ENCODE peak calls at places on chromosomes 12 and 14, in five cellular contexts. K is AG04449, D is AG10803, S is cardiac fibroblast, L is mammary epithelial cell. Q is an unnamed sample.

GRCh38 chr14:64725879-64726584 is 21.8 kb downstream of the PLEKHG3 start:
- DNase-seq in K (no peak), D (no peak), S (no peak), L (no peak), Q (no peak)

GRCh38 chr14:45893127-45893526 is 640.1 kb upstream of the MIS18BP1 start:
- DNase-seq in K (no peak), D (no peak), S (no peak), L (no peak), Q (no peak)

GRCh38 chr14:103542545-103543088 is 13.6 kb downstream of the TRMT61A start:
- DNase-seq in K (no peak), D (no peak), S (no peak), L (no peak), Q (no peak)

GRCh38 chr12:124976999-124977398 is 11.9 kb downstream of the DHX37 start:
- DNase-seq in K (no peak), D (no peak), S (no peak), L (no peak), Q (no peak)

GRCh38 chr14:61140872-61141271 is 140.3 kb downstream of the TMEM30B start:
- DNase-seq in K (no peak), D (peak), S (peak), L (peak), Q (peak)

GRCh38 chr12:32681272-32681671 is 2.2 kb downstream of the DNM1L start:
- DNase-seq in K (no peak), D (no peak), S (no peak), L (no peak), Q (no peak)

GRCh38 chr14:103247169-103247606 is 86.8 kb upstream of the EIF5 start:
- DNase-seq in K (no peak), D (no peak), S (peak), L (no peak), Q (no peak)

GRCh38 chr14:95389471-95390011 is 69.8 kb upstream of the CLMN start:
- DNase-seq in K (no peak), D (no peak), S (peak), L (peak), Q (no peak)

GRCh38 chr14:50023671-50024490 is 92.5 kb downstream of the VCPKMT start:
- DNase-seq in K (no peak), D (peak), S (peak), L (peak), Q (peak)

GRCh38 chr14:99758915-99759545 is 34.2 kb upstream of the EML1 start:
- DNase-seq in K (no peak), D (no peak), S (no peak), L (no peak), Q (no peak)

GRCh38 chr12:71197460-71197859 is 39.7 kb upstream of the TSPAN8 start:
- DNase-seq in K (no peak), D (no peak), S (no peak), L (no peak), Q (no peak)

GRCh38 chr12:108313609-108314331 is 25.3 kb downstream of the CMKLR1 start:
- DNase-seq in K (no peak), D (no peak), S (no peak), L (no peak), Q (no peak)

GRCh38 chr12:116299064-116299463 is 21.6 kb upstream of the MED13L start:
- DNase-seq in K (no peak), D (no peak), S (no peak), L (no peak), Q (no peak)

GRCh38 chr12:46263140-46264017 is 5.5 kb downstream of the SLC38A1 start:
- DNase-seq in K (no peak), D (no peak), S (no peak), L (no peak), Q (no peak)

GRCh38 chr12:68451261-68452091 is 119.3 kb upstream of the MDM1 start:
- DNase-seq in K (peak), D (peak), S (peak), L (peak), Q (peak)

GRCh38 chr12:67367843-67368242 is 98.7 kb downstream of the CAND1 start:
- DNase-seq in K (no peak), D (no peak), S (no peak), L (no peak), Q (no peak)

GRCh38 chr12:22234561-22234960 is 99.9 kb downstream of the ST8SIA1 start:
- DNase-seq in K (no peak), D (peak), S (peak), L (no peak), Q (peak)

DNA sequence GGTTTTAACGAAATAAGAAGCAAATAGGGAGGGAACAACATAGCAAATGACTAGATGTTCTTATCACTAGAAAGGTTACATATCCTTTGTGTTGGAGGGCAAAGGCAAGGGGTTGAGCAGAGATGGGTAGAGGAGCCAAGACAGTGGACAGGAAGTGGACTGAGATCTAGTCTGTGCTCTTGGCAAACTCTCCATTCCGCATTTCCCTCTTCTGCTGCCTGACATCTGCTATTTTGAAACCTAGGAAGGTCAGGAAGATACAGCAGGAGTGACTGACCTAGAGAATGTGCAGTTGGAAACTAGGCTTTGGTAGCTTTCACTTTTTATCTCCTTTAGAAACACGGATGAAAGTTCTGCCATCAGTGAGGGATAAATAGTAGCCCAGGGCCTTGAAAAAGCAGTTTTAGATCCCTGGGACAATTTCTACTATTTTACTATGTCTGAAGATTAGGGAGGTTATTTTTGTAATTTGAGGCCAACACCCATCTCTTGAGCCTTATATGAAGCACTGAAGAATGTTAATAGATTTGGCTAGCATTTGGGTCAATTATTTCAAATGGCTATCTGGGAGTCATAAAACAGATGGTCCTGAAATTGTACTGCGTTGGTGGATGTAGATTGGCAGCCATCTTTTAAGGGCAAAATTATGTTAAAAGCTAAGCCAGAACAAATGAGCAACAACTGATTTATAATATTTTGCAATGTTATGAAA is 410.3 kb downstream of the PCNX1 start:
- DNase-seq in K (no peak), D (peak), S (no peak), L (no peak), Q (no peak)
- H3K4me3 ChIP-seq in K (no peak), D (no peak), S (no peak), L (no peak), Q (no peak)

GRCh38 chr12:123000578-123000977 is 20.1 kb downstream of the ARL6IP4 start:
- DNase-seq in K (no peak), D (no peak), S (no peak), L (no peak), Q (no peak)

GRCh38 chr12:123001467-123001866 is 21.0 kb downstream of the ARL6IP4 start:
- DNase-seq in K (no peak), D (no peak), S (no peak), L (no peak), Q (no peak)

GRCh38 chr12:122998316-122998715 is 17.8 kb downstream of the ARL6IP4 start:
- DNase-seq in K (no peak), D (no peak), S (no peak), L (no peak), Q (no peak)

GRCh38 chr12:122999196-122999946 is 18.9 kb downstream of the ARL6IP4 start:
- DNase-seq in K (no peak), D (no peak), S (no peak), L (no peak), Q (no peak)

GRCh38 chr12:122999986-123000420 is 19.5 kb downstream of the ARL6IP4 start:
- DNase-seq in K (no peak), D (no peak), S (no peak), L (no peak), Q (no peak)
- TF ChIP-seq CTCF in K (no peak), D (no peak), S (no peak), L (no peak), Q (no peak)

GRCh38 chr12:54368016-54368708 is 3.9 kb upstream of the GPR84 start:
- DNase-seq in K (no peak), D (no peak), S (no peak), L (no peak), Q (no peak)

GRCh38 chr12:54368709-54369596 is 4.7 kb upstream of the GPR84 start:
- DNase-seq in K (peak), D (peak), S (peak), L (peak), Q (peak)

GRCh38 chr12:54370218-54370730 is 6.0 kb upstream of the GPR84 start:
- DNase-seq in K (peak), D (peak), S (peak), L (peak), Q (peak)

GRCh38 chr12:54371328-54372112 is 7.2 kb upstream of the GPR84 start:
- DNase-seq in K (no peak), D (peak), S (peak), L (no peak), Q (no peak)

DNA sequence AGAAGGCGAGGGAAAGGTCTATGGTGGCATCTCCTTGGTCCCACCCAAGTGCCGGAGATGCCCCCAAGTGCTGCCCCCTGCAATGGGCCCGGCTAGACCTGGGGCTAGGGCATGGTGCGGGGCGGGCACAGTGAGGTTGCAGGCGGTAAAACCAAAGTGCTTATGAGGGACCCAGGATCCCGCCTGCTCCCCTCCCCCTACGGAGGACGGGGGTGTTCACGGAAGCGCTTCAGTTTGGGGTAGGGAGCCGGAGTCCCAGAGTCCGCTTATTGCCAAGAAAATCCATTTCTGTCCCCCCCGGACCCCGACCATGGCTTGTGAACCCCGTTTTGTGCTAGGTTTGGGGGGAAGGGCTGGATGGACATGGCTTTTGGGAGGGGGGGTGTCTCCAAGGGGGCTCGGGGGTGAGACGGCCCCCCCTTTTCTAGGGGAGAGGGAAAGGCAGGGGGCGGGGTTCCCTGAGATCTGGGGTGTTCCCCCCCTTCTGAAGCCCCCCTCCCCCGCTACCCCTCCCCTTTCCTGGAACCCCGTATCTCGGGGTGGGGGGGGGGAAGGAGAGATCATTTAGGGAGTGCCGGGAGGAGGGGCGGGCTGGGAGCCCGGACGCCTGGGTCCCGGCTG is 5.4 kb upstream of the GPR84 start:
- DNase-seq in K (no peak), D (no peak), S (no peak), L (no peak), Q (no peak)
- H3K4me3 ChIP-seq in K (peak), D (peak), S (peak), L (no peak), Q (peak)

GRCh38 chr14:35147186-35147585 is 24.8 kb downstream of the PRORP start:
- DNase-seq in K (no peak), D (no peak), S (no peak), L (no peak), Q (no peak)
- TF ChIP-seq CTCF in K (no peak), D (no peak), S (no peak), L (no peak), Q (no peak)

GRCh38 chr12:63917477-63917862 is 73.0 kb downstream of the SRGAP1 start:
- DNase-seq in K (no peak), D (no peak), S (no peak), L (no peak), Q (no peak)

GRCh38 chr12:63917864-63918742 is 73.6 kb downstream of the SRGAP1 start:
- DNase-seq in K (peak), D (peak), S (peak), L (peak), Q (peak)

GRCh38 chr12:63913929-63914328 is 69.4 kb downstream of the SRGAP1 start:
- DNase-seq in K (no peak), D (no peak), S (no peak), L (no peak), Q (no peak)

GRCh38 chr12:63916561-63917476 is 72.3 kb downstream of the SRGAP1 start:
- DNase-seq in K (no peak), D (peak), S (peak), L (no peak), Q (no peak)

GRCh38 chr12:63915105-63915830 is 70.8 kb downstream of the SRGAP1 start:
- DNase-seq in K (no peak), D (peak), S (peak), L (peak), Q (peak)
- H3K4me3 ChIP-seq in K (no peak), D (no peak), S (no peak), L (no peak), Q (no peak)

GRCh38 chr12:74365178-74365964 is 172.3 kb upstream of the ATXN7L3B start:
- DNase-seq in K (no peak), D (peak), S (peak), L (peak), Q (no peak)
- TF ChIP-seq CTCF in K (peak), D (peak), S (peak), L (peak), Q (no peak)

DNA sequence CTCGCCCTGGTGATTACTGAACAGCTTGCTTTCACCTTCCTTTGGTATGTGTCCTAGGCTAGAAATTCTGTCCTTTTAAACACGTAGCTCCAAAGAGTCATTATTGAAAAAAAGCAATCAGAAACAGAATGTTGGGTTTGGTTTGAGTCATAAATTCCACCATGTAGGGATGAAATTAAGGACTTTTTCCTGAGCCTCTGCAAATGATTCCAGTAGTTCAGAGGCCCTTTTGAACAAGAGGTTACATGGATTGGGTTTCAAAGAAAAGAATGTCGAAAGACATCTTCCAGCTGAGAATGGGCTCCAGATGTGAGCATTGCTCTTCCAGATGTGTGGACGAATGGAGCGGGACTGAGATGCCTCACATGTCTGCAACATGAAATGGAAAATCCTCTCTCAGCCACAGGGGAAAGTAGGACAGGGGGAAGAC is 23.5 kb upstream of the EMP1 start:
- DNase-seq in K (no peak), D (peak), S (peak), L (no peak), Q (peak)
- H3K4me3 ChIP-seq in K (peak), D (no peak), S (no peak), L (no peak), Q (no peak)

DNA sequence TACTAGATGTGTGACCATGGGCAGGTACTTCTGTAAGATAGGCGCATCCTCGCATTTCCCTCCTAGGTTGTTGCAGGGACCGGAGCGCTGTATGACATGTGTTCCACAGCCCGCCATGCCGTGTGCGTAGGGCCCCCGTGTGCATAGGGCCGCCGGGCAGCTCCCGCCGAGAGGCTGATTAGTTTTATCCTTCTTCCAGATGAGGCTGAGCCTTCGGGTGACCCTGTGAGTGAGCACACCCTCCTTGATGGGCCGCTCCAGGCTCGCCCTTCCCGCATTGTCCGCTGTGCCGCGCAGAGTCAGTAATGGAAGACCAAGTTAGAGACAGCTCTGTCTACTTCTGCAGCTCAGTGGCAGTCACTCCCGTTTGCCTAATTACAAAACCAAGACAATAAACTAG is 72.9 kb upstream of the DYNC1H1 start:
- DNase-seq in K (no peak), D (no peak), S (no peak), L (no peak), Q (no peak)
- TF ChIP-seq CTCF in K (no peak), D (no peak), S (no peak), L (no peak), Q (no peak)

DNA sequence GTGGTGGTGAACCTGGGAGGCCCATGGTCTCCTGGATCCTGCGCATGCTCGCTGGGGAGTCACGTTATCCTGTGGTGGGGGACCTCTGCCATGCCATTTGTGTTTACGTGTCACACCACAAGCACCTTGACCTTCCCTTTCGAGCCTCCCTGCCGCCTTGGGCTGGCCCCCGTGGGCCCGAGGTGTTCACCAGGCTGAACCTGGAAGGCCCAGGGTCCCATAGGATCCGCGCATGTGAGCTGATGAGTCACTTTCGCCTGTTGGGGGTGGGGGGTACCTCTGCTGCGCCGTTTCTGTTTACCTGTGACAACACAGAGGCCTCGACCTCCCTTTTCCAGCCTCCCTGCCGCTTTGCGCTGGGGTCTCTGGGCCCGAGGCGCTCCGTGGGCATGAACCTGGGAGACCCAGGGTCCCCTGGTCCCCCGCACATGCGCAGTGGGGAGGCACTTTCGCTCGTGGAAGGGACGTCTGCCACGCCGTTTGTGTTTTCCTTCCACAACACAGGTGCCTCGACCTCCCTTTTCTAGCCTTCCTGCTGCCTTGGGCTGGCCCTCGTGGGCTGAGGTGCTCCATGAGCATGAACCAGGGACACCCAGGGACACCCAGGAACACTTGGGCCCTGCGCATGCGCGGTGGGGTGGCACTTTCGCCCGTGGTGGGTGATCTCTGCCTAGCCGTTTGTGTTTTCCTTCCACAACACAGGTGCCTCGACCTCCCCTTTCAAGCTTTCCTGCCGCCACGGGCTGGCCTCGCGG is 334.1 kb downstream of the ALG10 start:
- DNase-seq in K (no peak), D (no peak), S (no peak), L (no peak), Q (no peak)
- H3K4me3 ChIP-seq in K (no peak), D (no peak), S (no peak), L (no peak), Q (no peak)

GRCh38 chr12:64392221-64392620 is 1.7 kb upstream of the C12orf56 start:
- DNase-seq in K (no peak), D (peak), S (peak), L (peak), Q (peak)
- TF ChIP-seq CTCF in K (peak), D (peak), S (peak), L (peak), Q (peak)